ENCODE peak calls at places on chromosome 10, in eight cellular contexts. X is SK-N-SH, G is lower lobe of right lung, H is right cardiac atrium, C is cardiac muscle cell, Y is psoas muscle, J is upper lobe of right lung, F is coronary artery. L is an unnamed sample.

GRCh38 chr10:110226926-110227641 is 19.7 kb downstream of the MXI1 start:
- DNase-seq in C (peak), J (peak), X (no peak), G (peak), Y (peak), F (peak), H (peak), L (peak)

GRCh38 chr10:29435809-29436501 is 147.1 kb downstream of the LYZL1 start:
- DNase-seq in J (no peak), F (no peak), Y (no peak), G (no peak), X (no peak), C (no peak), H (no peak), L (no peak)

GRCh38 chr10:29968556-29968955 is 90.8 kb downstream of the JCAD start:
- DNase-seq in G (no peak), F (no peak), H (no peak), C (no peak), J (no peak), X (no peak), Y (no peak), L (no peak)

GRCh38 chr10:86966008-86966654 is 2.2 kb upstream of the ADIRF start:
- DNase-seq in H (no peak), Y (no peak), G (no peak), J (no peak), X (no peak), F (peak), C (no peak), L (peak)

GRCh38 chr10:79051766-79052165 is 17.0 kb upstream of the ZMIZ1 start:
- DNase-seq in C (no peak), F (peak), J (peak), G (peak), Y (peak), X (no peak), H (no peak), L (peak)

GRCh38 chr10:122286872-122287271 is 15.8 kb downstream of the BTBD16 start:
- DNase-seq in X (no peak), Y (peak), G (no peak), C (no peak), F (no peak), J (no peak), H (no peak), L (no peak)

GRCh38 chr10:9069136-9069535 is 1014.6 kb downstream of the GATA3 start:
- DNase-seq in J (no peak), F (no peak), Y (no peak), H (no peak), C (no peak), G (no peak), X (no peak), L (no peak)

GRCh38 chr10:13338337-13339128 is 9.6 kb downstream of the SEPHS1 start:
- DNase-seq in H (no peak), Y (no peak), F (no peak), G (no peak), J (no peak), X (peak), C (no peak), L (no peak)

GRCh38 chr10:125263551-125263950 is 103.2 kb upstream of the CTBP2 start:
- DNase-seq in X (no peak), C (no peak), Y (no peak), J (no peak), F (no peak), G (no peak), H (no peak), L (no peak)

GRCh38 chr10:44183667-44184632 is 200.9 kb downstream of the CXCL12 start:
- DNase-seq in Y (no peak), X (no peak), J (no peak), G (no peak), F (no peak), H (no peak), C (no peak), L (no peak)

GRCh38 chr10:16933799-16934198 is 116.6 kb upstream of the RSU1 start:
- DNase-seq in Y (no peak), J (no peak), C (no peak), F (no peak), G (no peak), X (no peak), H (peak), L (peak)

GRCh38 chr10:6023661-6024333 is 38.4 kb downstream of the IL2RA start:
- DNase-seq in X (no peak), H (no peak), Y (no peak), J (no peak), G (no peak), F (no peak), C (no peak), L (no peak)

GRCh38 chr10:87850742-87851205 is 12.6 kb downstream of the KLLN start:
- DNase-seq in J (no peak), X (peak), C (peak), Y (peak), G (peak), F (no peak), H (peak), L (peak)

GRCh38 chr10:12459776-12460175 is 110.4 kb downstream of the CAMK1D start:
- DNase-seq in F (no peak), J (no peak), C (no peak), X (no peak), G (no peak), H (no peak), Y (no peak), L (no peak)

GRCh38 chr10:73017955-73018480 is 63.4 kb upstream of the PLA2G12B start:
- DNase-seq in X (no peak), Y (peak), C (peak), F (peak), J (no peak), G (no peak), H (peak), L (no peak)

GRCh38 chr10:115814542-115814941 is 458.5 kb downstream of the GFRA1 start:
- DNase-seq in G (no peak), X (no peak), C (no peak), Y (no peak), J (no peak), F (no peak), H (no peak), L (no peak)

GRCh38 chr10:101879456-101880189 is 36.0 kb upstream of the KCNIP2 start:
- DNase-seq in X (no peak), J (no peak), C (no peak), G (no peak), F (no peak), Y (no peak), H (no peak), L (peak)

GRCh38 chr10:124999433-125000365 is 57.8 kb downstream of the ZRANB1 start:
- DNase-seq in C (no peak), X (peak), H (peak), G (peak), F (peak), J (peak), Y (peak), L (peak)

GRCh38 chr10:10545771-10546170 is 471.9 kb upstream of the CELF2 start:
- DNase-seq in C (no peak), Y (no peak), J (no peak), F (no peak), X (no peak), H (no peak), G (no peak), L (no peak)

GRCh38 chr10:99345350-99345749 is 16.2 kb downstream of the CNNM1 start:
- DNase-seq in C (no peak), Y (no peak), F (no peak), G (no peak), X (no peak), H (no peak), J (no peak), L (no peak)

GRCh38 chr10:71478173-71478572 is 81.5 kb downstream of the CDH23 start:
- DNase-seq in F (no peak), J (no peak), H (no peak), C (no peak), G (no peak), X (no peak), Y (no peak), L (no peak)

GRCh38 chr10:37976880-37977203 is 395 bp upstream of the ZNF25 start:
- DNase-seq in G (no peak), J (no peak), H (no peak), C (no peak), F (no peak), X (no peak), Y (no peak), L (no peak)

GRCh38 chr10:115998301-115998700 is 274.7 kb downstream of the GFRA1 start:
- DNase-seq in G (no peak), Y (no peak), H (no peak), C (no peak), F (no peak), X (no peak), J (no peak), L (no peak)

DNA sequence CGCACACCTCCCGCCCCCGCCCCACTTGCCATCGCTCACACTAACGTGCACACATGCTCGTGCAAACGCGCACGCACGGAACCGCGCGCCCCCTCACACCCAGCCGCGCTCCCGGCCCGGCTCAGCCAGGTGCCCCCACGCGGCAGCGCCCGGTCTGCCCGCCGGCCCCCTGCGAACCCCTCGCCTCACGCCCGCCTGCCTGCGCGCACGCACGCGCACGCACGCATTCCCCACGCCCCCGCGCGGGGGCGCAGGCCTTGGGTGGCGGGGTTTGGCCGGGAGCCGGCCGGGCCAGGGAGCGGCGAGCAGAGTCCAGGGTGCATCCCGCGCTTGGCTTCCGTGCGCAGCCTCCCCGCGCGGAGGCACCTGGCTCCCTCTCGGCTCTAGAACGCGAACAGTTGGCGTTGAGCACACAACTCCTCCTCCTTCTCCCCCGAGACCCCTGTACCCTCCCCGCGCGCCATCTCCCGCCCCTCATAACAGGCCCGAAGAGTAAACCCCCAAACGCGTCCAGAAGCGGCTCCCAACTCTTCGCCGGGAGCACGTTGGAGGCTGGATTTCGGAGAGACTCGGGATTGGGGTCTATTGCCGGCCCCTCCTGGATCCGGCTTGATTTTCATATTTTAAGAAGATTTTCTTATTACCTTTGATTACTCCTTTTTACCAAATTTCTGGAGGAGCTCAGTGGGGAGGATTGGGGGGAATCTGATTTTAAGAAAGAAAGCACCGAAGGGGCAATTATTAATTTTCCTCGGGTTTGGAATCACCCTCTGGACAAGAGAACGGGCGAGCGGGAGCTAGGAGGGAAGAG is 546 bp upstream of the SORCS3 start:
- DNase-seq in C (peak), H (peak), G (no peak), F (no peak), Y (no peak), J (no peak), X (peak), L (no peak)
- H3K4me3 ChIP-seq in C (peak), H (peak), G (no peak), F (peak), Y (peak), J (no peak), X (no peak), L (no peak)

GRCh38 chr10:123583639-123584418 is 82.3 kb upstream of the GPR26 start:
- DNase-seq in F (peak), X (peak), C (peak), H (peak), G (peak), Y (peak), J (peak), L (peak)
- H3K4me3 ChIP-seq in F (no peak), X (no peak), C (no peak), H (no peak), G (no peak), Y (no peak), J (no peak), L (no peak)

GRCh38 chr10:59907537-59907917 is 1.2 kb upstream of the CCDC6 start:
- DNase-seq in G (no peak), F (no peak), H (no peak), C (no peak), Y (no peak), J (no peak), X (no peak), L (no peak)
- H3K4me3 ChIP-seq in G (peak), F (peak), H (peak), C (peak), Y (peak), J (peak), X (peak), L (peak)

DNA sequence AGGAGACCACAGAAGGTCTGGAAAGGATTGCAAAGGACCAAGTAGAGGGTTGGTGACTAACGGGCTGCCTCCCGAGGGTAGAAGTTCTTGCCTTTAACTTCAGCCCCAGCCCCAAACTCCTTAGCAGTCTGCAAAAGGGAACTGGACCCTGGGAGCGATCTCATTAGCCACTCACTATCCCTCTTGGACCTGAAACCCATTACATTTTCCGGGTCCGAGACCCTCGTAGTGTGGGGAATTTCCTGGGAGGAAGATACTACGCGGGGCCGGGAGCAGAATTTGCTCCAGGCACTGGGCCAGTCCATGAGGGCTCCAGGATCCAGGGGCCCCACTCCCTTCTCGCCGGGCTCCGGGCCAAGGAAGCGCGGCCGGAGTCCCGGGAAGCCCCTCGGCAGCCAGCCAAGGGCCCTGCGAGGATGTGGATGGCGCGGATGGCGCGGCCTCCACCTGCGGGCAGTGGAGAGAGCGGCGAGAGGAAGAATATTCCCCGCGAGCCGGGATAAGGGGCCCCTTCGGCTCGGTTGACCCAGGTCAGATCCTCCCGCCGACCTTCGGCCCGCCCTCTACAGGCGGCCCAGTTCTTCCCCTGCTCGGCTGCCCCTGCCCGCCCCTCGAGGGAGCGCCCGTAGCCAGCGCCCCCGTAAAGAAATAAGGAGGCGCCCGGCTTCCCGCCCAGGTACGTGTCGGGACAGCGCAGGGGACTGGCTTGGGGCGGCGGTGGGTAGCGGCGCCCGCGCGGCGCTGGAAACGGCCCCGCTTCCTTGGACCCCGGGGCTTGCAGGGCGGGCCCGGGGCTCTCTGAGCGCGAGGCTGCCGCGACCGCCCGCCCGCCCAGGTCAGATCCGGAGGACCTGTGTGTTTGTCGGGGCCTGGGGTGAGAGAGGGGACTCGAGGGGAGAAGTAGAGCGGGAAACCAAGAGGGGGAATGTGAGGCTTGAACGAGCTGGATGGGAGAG is at the start of gene MYO3A:
- DNase-seq in X (peak), J (no peak), H (peak), G (no peak), F (no peak), C (peak), Y (no peak), L (no peak)
- H3K4me3 ChIP-seq in X (no peak), J (peak), H (peak), G (peak), F (peak), C (peak), Y (peak), L (peak)

DNA sequence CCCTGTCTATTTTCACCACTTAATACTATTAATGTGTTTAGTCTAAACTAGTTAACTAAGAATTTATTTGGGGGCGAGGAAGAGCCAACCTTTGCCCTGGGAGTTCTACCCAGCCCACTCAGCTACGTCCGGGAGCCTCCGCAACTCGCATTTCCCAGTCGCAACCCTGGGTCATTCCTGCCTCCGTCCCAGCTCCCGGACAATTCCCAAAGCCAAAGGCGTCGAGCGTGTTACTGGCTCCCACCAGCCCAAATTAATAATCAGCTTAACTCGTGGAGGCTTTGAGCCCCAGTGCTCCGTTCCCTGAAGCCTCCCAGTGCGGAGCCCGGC is 25.9 kb downstream of the SKIDA1 start:
- DNase-seq in G (no peak), C (no peak), X (no peak), H (no peak), J (no peak), Y (no peak), F (no peak), L (no peak)
- H3K4me3 ChIP-seq in G (no peak), C (peak), X (no peak), H (peak), J (no peak), Y (peak), F (peak), L (no peak)

GRCh38 chr10:3426190-3426845 is 253.7 kb upstream of the PITRM1 start:
- DNase-seq in Y (no peak), G (no peak), J (no peak), F (no peak), C (no peak), X (no peak), H (no peak), L (no peak)
- H3K4me3 ChIP-seq in Y (no peak), G (no peak), J (no peak), F (no peak), C (no peak), X (no peak), H (no peak), L (no peak)

GRCh38 chr10:55631071-55631654 is 729.9 kb downstream of the ZWINT start:
- DNase-seq in X (peak), H (peak), F (no peak), J (peak), C (peak), Y (peak), G (peak), L (peak)

GRCh38 chr10:55630491-55631056 is 730.5 kb downstream of the ZWINT start:
- DNase-seq in X (peak), F (no peak), C (peak), Y (no peak), G (peak), J (peak), H (peak), L (no peak)

GRCh38 chr10:55628260-55628701 is 732.8 kb downstream of the ZWINT start:
- DNase-seq in X (peak), F (no peak), C (peak), H (peak), G (peak), J (peak), Y (peak), L (no peak)

GRCh38 chr10:55629792-55630490 is 731.1 kb downstream of the ZWINT start:
- DNase-seq in Y (peak), F (no peak), G (no peak), J (peak), H (peak), X (peak), C (peak), L (no peak)

DNA sequence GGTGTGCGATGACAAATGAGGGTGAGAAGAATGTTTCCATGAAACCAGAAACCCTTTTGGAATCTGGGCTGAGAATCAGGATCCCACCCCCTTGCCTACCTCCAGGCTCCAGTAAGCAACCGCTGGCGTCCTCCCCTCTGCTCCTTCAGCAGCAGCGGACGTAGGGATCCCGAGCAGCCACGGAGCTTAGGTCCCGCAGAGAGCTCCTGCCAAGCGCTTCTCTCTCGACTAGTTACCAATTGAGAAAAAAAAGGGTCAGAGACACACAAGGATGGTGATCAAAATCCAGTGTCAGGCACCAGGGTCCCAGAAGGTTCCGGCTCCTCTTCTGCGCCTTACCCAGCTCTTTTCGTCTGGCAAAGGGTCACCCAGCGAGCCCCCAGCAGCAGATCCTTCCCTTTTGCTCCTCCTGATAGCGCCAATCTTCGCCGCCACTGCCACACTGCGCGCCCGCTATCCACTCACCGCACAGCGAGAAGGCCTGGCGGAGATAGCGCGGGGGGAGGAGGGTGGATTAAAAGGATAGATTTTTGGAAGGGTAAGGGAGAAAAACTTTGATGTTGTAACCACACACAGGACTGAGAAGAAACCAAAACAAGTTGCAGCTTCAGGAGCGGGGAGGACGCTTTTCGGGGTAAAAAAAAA is 733.4 kb downstream of the ZWINT start:
- DNase-seq in X (peak), J (peak), G (peak), Y (no peak), H (peak), C (peak), F (no peak), L (no peak)
- H3K4me3 ChIP-seq in X (peak), J (no peak), G (peak), Y (peak), H (peak), C (peak), F (no peak), L (no peak)

GRCh38 chr10:114491419-114491818 is 87.1 kb upstream of the AFAP1L2 start:
- DNase-seq in C (no peak), F (no peak), H (peak), G (no peak), X (no peak), Y (peak), J (no peak), L (peak)

GRCh38 chr10:114491933-114492332 is 87.6 kb upstream of the AFAP1L2 start:
- DNase-seq in G (no peak), Y (no peak), X (no peak), H (peak), J (no peak), C (no peak), F (no peak), L (peak)

GRCh38 chr10:114495303-114495702 is 91.0 kb upstream of the AFAP1L2 start:
- DNase-seq in C (no peak), G (no peak), Y (no peak), F (no peak), J (no peak), X (no peak), H (no peak), L (no peak)

GRCh38 chr10:114489521-114490310 is 85.4 kb upstream of the AFAP1L2 start:
- DNase-seq in C (no peak), X (no peak), J (no peak), G (no peak), H (peak), F (no peak), Y (no peak), L (no peak)

DNA sequence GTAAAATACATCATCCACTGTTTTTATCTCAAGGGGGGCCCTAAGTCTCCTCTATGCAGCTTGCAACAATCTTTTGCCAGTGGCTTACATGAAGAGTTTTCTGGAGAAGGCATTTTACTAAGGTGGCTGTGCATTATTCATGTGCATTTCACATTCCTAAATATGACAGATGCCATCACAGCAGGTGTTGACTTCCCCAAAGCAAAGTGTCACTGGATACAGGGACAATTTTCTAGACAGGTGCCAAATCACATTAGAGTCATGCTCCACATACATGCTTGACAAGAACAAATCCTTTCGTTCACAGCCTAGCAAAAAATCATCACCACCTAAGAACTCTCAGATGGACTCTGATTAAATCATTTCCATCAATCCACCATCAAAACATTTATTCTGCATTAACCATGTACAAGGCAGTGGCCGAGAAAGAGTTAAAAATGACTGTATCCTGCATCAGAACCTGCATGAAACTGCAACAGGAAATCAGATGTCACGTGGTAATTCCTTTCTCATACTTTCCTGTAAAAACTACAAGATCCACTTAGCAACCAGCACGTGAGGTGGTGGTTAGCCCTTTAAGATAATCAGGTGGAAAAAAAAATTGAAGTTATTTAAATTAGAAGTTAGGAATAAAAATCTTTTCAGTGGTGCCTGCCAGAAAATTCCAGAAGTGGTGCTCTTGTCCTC is 88.2 kb upstream of the AFAP1L2 start:
- DNase-seq in C (no peak), J (no peak), H (no peak), Y (no peak), X (no peak), G (no peak), F (no peak), L (no peak)
- H3K4me3 ChIP-seq in C (no peak), J (no peak), H (no peak), Y (no peak), X (no peak), G (no peak), F (no peak), L (no peak)